ENCODE peak calls at places on chromosomes 3 and 15, in four cellular contexts. Q, W, H and N are unnamed samples.

GRCh38 chr3:46642971-46643370 is 30.6 kb downstream of the FAM240A start:
- DNase-seq in Q (no peak), W (no peak), H (peak), N (no peak)

GRCh38 chr15:92906038-92906437 is 5.9 kb downstream of the CHD2 start:
- DNase-seq in Q (no peak), W (no peak), H (no peak), N (no peak)

GRCh38 chr3:52532517-52532837 is 1.2 kb downstream of the NT5DC2 start:
- DNase-seq in Q (peak), W (peak), H (peak), N (no peak)

GRCh38 chr3:51384145-51384729 is 854 bp upstream of the MANF start:
- DNase-seq in Q (no peak), W (peak), H (peak), N (peak)

GRCh38 chr3:30098656-30099454 is 507.5 kb upstream of the TGFBR2 start:
- DNase-seq in Q (no peak), W (peak), H (peak), N (no peak)

GRCh38 chr3:105402287-105402801 is 35.6 kb downstream of the ALCAM start:
- DNase-seq in Q (no peak), W (no peak), H (no peak), N (no peak)

GRCh38 chr3:64215084-64215483 is 10.2 kb downstream of the PRICKLE2 start:
- DNase-seq in Q (no peak), W (no peak), H (no peak), N (no peak)

GRCh38 chr15:32849769-32850668 is 132.2 kb downstream of the GREM1 start:
- DNase-seq in Q (no peak), W (no peak), H (peak), N (no peak)

GRCh38 chr3:72323794-72324193 is 524.5 kb downstream of the SHQ1 start:
- DNase-seq in Q (no peak), W (no peak), H (no peak), N (peak)

GRCh38 chr15:84752195-84752594 is 3.8 kb downstream of the ZNF592 start:
- DNase-seq in Q (no peak), W (no peak), H (no peak), N (no peak)

GRCh38 chr15:41894791-41895463 is 1.1 kb upstream of the SPTBN5 start:
- DNase-seq in Q (peak), W (peak), H (peak), N (peak)